ENCODE peak calls at places on chromosomes 2 and 18, in nine cellular contexts. A is AG10803, X is GM23248, S is fibroblast of pulmonary artery, Z is heart left ventricle, O is cardiac muscle cell, G is lung, U is bronchial epithelial cell, K is left lung. T is an unnamed sample.
A peak's percentile ranks its signal among the peaks of the same experiment; 100 is the strongest.

GRCh38 chr2:109662889-109663288 is 48.7 kb downstream of the SOWAHC start:
- DNase-seq in A (no peak), X (no peak), S (no peak), Z (no peak), O (no peak), G (no peak), U (peak; percentile 44), K (no peak), T (no peak)

GRCh38 chr2:236252521-236252920 is 11.7 kb downstream of the ASB18 start:
- DNase-seq in A (no peak), X (no peak), S (no peak), Z (no peak), O (no peak), G (no peak), U (no peak), K (no peak), T (no peak)

GRCh38 chr2:14188431-14188830 is 444.1 kb upstream of the LRATD1 start:
- DNase-seq in A (no peak), X (no peak), S (no peak), Z (no peak), O (no peak), G (no peak), U (no peak), K (no peak), T (no peak)

GRCh38 chr2:140624188-140624587 is 1506.6 kb downstream of the LRP1B start:
- DNase-seq in A (no peak), X (no peak), S (no peak), Z (no peak), O (no peak), G (no peak), U (no peak), K (no peak), T (no peak)

GRCh38 chr2:95333888-95334338 is 36.8 kb downstream of the KCNIP3 start:
- DNase-seq in A (peak; percentile 97), X (peak; percentile 98), S (peak; percentile 66), Z (no peak), O (no peak), G (no peak), U (peak; percentile 96), K (no peak), T (no peak)

GRCh38 chr2:28606986-28607441 is 111.2 kb downstream of the PLB1 start:
- DNase-seq in A (no peak), X (no peak), S (peak; percentile 17), Z (no peak), O (peak; percentile 73), G (no peak), U (no peak), K (no peak), T (peak; percentile 48)

GRCh38 chr2:231927566-231927890 is 1.3 kb upstream of the NPPC start:
- DNase-seq in A (no peak), X (no peak), S (no peak), Z (no peak), O (no peak), G (no peak), U (no peak), K (peak; percentile 25), T (no peak)

GRCh38 chr2:201654611-201655384 is 11.5 kb upstream of the TMEM237 start:
- DNase-seq in A (peak; percentile 93), X (peak; percentile 86), S (peak; percentile 93), Z (no peak), O (no peak), G (no peak), U (no peak), K (no peak), T (no peak)

GRCh38 chr2:208657468-208657867 is 250.9 kb downstream of the PTH2R start:
- DNase-seq in A (no peak), X (no peak), S (no peak), Z (no peak), O (no peak), G (no peak), U (peak; percentile 10), K (no peak), T (peak; percentile 55)

GRCh38 chr2:238106698-238107524 is 6.8 kb downstream of the ESPNL start:
- DNase-seq in A (no peak), X (no peak), S (no peak), Z (peak; percentile 5), O (peak; percentile 48), G (no peak), U (no peak), K (peak; percentile 31), T (peak; percentile 67)

GRCh38 chr2:191352536-191352935 is 107.3 kb downstream of the MYO1B start:
- DNase-seq in A (peak; percentile 87), X (peak; percentile 88), S (peak; percentile 65), Z (no peak), O (no peak), G (no peak), U (peak; percentile 42), K (no peak), T (no peak)

GRCh38 chr18:39190508-39190907 is 1624.9 kb upstream of the CELF4 start:
- DNase-seq in A (no peak), X (no peak), S (no peak), Z (no peak), O (no peak), G (no peak), U (no peak), K (no peak), T (no peak)

GRCh38 chr18:5975111-5975622 is 79.8 kb upstream of the TMEM200C start:
- DNase-seq in A (peak; percentile 66), X (peak; percentile 83), S (peak; percentile 55), Z (no peak), O (no peak), G (no peak), U (peak; percentile 20), K (no peak), T (no peak)

GRCh38 chr18:21194871-21195771 is 46.9 kb upstream of the GREB1L start:
- DNase-seq in A (peak; percentile 58), X (peak; percentile 64), S (peak; percentile 68), Z (no peak), O (peak; percentile 56), G (no peak), U (peak; percentile 62), K (no peak), T (peak; percentile 44)

GRCh38 chr2:209496586-209496982 is 72.7 kb downstream of the MAP2 start:
- DNase-seq in A (peak; percentile 72), X (peak; percentile 55), S (peak; percentile 94), Z (no peak), O (no peak), G (no peak), U (peak; percentile 29), K (no peak), T (no peak)

GRCh38 chr2:113225505-113226259 is 51.9 kb downstream of the PSD4 start:
- DNase-seq in A (no peak), X (peak; percentile 49), S (peak; percentile 29), Z (no peak), O (no peak), G (no peak), U (no peak), K (no peak), T (peak; percentile 87)

GRCh38 chr2:112706170-112706664 is 14.6 kb upstream of the NT5DC4 start:
- DNase-seq in A (no peak), X (peak; percentile 28), S (peak; percentile 71), Z (no peak), O (no peak), G (no peak), U (peak; percentile 86), K (peak; percentile 26), T (no peak)

GRCh38 chr2:135882415-135882814 is 6.2 kb upstream of the MCM6 start:
- DNase-seq in A (no peak), X (no peak), S (no peak), Z (no peak), O (no peak), G (no peak), U (no peak), K (no peak), T (no peak)

GRCh38 chr2:134170269-134170668 is 83.6 kb upstream of the MGAT5 start:
- DNase-seq in A (peak; percentile 72), X (peak; percentile 29), S (peak; percentile 6), Z (no peak), O (no peak), G (no peak), U (no peak), K (no peak), T (no peak)

GRCh38 chr18:61322265-61322873 is 10.9 kb upstream of the CDH20 start:
- DNase-seq in A (peak; percentile 50), X (peak; percentile 77), S (peak; percentile 64), Z (peak; percentile 38), O (peak; percentile 78), G (no peak), U (peak; percentile 29), K (no peak), T (peak; percentile 83)

DNA sequence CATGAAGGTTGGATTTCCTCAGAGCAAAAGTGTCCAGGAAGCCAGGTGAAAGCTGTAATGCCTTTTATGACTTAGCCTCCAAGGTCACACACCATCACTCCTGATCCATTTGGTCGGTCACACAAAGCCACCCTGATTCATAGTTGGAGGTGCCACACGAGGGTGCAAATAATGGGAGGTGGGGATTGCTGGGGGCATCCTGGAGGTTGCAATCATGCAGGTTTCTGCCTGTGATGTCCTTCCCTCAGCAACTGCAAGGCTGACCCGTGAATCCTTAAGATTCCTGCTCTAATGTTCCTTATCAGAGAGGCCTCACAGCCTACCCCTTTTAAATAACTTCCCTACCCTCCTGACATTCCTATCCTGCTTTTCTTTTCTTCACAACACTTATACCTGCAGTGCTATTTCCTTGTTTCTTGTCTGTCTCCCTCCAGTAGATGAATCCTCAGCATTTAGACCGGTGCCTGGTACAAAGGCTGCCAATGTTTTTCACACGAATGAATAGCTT is 97.1 kb downstream of the LIPG start:
- DNase-seq in A (no peak), X (no peak), S (no peak), Z (no peak), O (no peak), G (no peak), U (no peak), K (no peak), T (no peak)
- H3K4me3 ChIP-seq in A (no peak overlapping the region), X (no peak overlapping the region), S (no peak overlapping the region), Z (no peak overlapping the region), O (no peak overlapping the region), G (no peak overlapping the region), U (no peak overlapping the region), K (no peak overlapping the region), T (no peak overlapping the region)

GRCh38 chr18:63238711-63239110 is 80.9 kb downstream of the BCL2 start:
- DNase-seq in A (no peak), X (no peak), S (no peak), Z (no peak), O (no peak), G (no peak), U (peak; percentile 7), K (no peak), T (peak; percentile 48)
- H3K4me3 ChIP-seq in A (no peak overlapping the region), X (peak overlapping the region; percentile 67), S (peak overlapping the region; percentile 1), Z (no peak overlapping the region), O (no peak overlapping the region), G (no peak overlapping the region), U (no peak overlapping the region), K (no peak overlapping the region), T (no peak overlapping the region)

DNA sequence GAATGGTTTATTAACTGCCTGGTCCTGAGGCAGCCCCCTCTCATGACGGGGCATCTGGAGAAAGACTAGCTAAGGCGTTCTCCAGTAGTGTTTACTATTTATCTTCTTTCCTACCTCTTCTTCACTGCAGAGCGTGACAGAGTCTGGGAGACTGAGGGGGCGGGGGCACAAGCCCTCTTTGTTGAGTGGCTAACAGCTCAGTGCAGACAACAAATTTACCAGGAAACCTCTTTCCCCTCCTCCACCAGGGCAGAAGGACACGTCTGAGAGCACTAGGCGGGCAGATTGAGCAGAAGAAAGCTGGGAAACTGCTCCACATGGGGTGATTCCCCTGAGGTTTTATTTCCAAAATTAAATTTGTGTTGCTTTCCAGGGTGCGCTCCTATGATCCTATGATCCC is 322.1 kb downstream of the CNTNAP5 start:
- DNase-seq in A (no peak), X (no peak), S (no peak), Z (no peak), O (no peak), G (no peak), U (no peak), K (no peak), T (no peak)
- H3K4me3 ChIP-seq in A (no peak overlapping the region), X (no peak overlapping the region), S (no peak overlapping the region), Z (no peak overlapping the region), O (no peak overlapping the region), G (no peak overlapping the region), U (no peak overlapping the region), K (no peak overlapping the region), T (no peak overlapping the region)

GRCh38 chr2:70132244-70133126 is 45.2 kb downstream of the PCBP1 start:
- DNase-seq in A (peak; percentile 63), X (peak; percentile 82), S (peak; percentile 65), Z (peak; percentile 65), O (no peak), G (no peak), U (peak; percentile 61), K (peak; percentile 33), T (no peak)
- H3K4me3 ChIP-seq in A (peak overlapping the region; percentile 50), X (peak overlapping the region; percentile 61), S (peak overlapping the region; percentile 4), Z (no peak overlapping the region), O (no peak overlapping the region), G (no peak overlapping the region), U (no peak overlapping the region), K (peak overlapping the region; percentile 33), T (no peak overlapping the region)

T was measured in neural progenitor cell.